ENCODE peak calls at places on chromosomes 1 and 21, in seven cellular contexts. Y, H, I, T, A, F and G are unnamed samples.

GRCh38 chr1:231357831-231358354 is 19.8 kb downstream of the SPRTN start:
- DNase-seq in T (no peak), I (peak), F (peak), A (no peak), Y (peak), H (peak), G (peak)

GRCh38 chr21:46182548-46183336 is 1.5 kb downstream of the SPATC1L start:
- DNase-seq in A (no peak), F (no peak), I (no peak), H (no peak), Y (no peak), T (no peak), G (no peak)

GRCh38 chr1:149844096-149844495 is 55.3 kb upstream of the BOLA1 start:
- DNase-seq in F (no peak), Y (no peak), T (no peak), H (peak), I (no peak), A (no peak), G (no peak)

GRCh38 chr1:213256438-213257087 is 205.5 kb downstream of the RPS6KC1 start:
- DNase-seq in A (no peak), H (peak), F (no peak), Y (no peak), T (no peak), I (no peak), G (no peak)

GRCh38 chr1:77953907-77954306 is 25.0 kb downstream of the FUBP1 start:
- DNase-seq in I (no peak), F (no peak), H (no peak), Y (no peak), A (no peak), T (no peak), G (no peak)

GRCh38 chr21:29025328-29025713 is 853 bp downstream of the USP16 start:
- DNase-seq in T (no peak), H (no peak), A (no peak), Y (no peak), F (no peak), I (no peak), G (no peak)

GRCh38 chr1:77796695-77797405 is 17.4 kb downstream of the MIGA1 start:
- DNase-seq in I (no peak), A (no peak), F (no peak), Y (no peak), T (no peak), H (no peak), G (no peak)

GRCh38 chr1:48246727-48247126 is 24.2 kb downstream of the SLC5A9 start:
- DNase-seq in A (peak), Y (no peak), H (no peak), T (peak), F (no peak), I (peak), G (peak)

GRCh38 chr1:168121314-168122029 is 15.3 kb downstream of the GPR161 start:
- DNase-seq in T (peak), I (peak), Y (peak), A (peak), F (no peak), H (no peak), G (no peak)

GRCh38 chr1:112322983-112323678 is 72.9 kb upstream of the CTTNBP2NL start:
- DNase-seq in F (no peak), T (no peak), A (no peak), Y (no peak), H (no peak), I (no peak), G (no peak)

GRCh38 chr1:50666849-50667248 is 243.6 kb upstream of the DMRTA2 start:
- DNase-seq in T (no peak), I (no peak), F (no peak), Y (no peak), H (no peak), A (no peak), G (no peak)

GRCh38 chr1:94591791-94592565 is 50.4 kb upstream of the F3 start:
- DNase-seq in Y (no peak), F (no peak), H (no peak), T (no peak), I (no peak), A (no peak), G (no peak)

GRCh38 chr1:109804660-109805059 is 40.9 kb upstream of the EPS8L3 start:
- DNase-seq in H (no peak), A (peak), F (no peak), T (no peak), Y (no peak), I (no peak), G (no peak)

GRCh38 chr1:205715628-205716027 is 34.4 kb downstream of the NUCKS1 start:
- DNase-seq in T (no peak), A (no peak), H (no peak), Y (no peak), I (no peak), F (no peak), G (no peak)

GRCh38 chr1:97930472-97930871 is 9.6 kb upstream of the DPYD start:
- DNase-seq in F (no peak), I (no peak), H (no peak), T (no peak), A (no peak), Y (no peak), G (peak)

GRCh38 chr1:234975122-234975940 is 153.3 kb downstream of the TOMM20 start:
- DNase-seq in T (no peak), Y (peak), A (peak), I (no peak), H (peak), F (no peak), G (no peak)

GRCh38 chr1:6688757-6689156 is 12.9 kb downstream of the DNAJC11 start:
- DNase-seq in A (no peak), I (no peak), F (no peak), T (no peak), H (peak), Y (no peak), G (no peak)

GRCh38 chr21:33198346-33199135 is 31.2 kb upstream of the IFNAR2 start:
- DNase-seq in Y (no peak), H (no peak), I (peak), F (peak), T (peak), A (no peak), G (no peak)

GRCh38 chr1:109466440-109467300 is at the start of gene SYPL2:
- DNase-seq in T (peak), I (peak), H (no peak), A (peak), F (peak), Y (no peak), G (peak)

GRCh38 chr1:225451340-225451739 is 23.5 kb upstream of the LBR start:
- DNase-seq in H (no peak), F (no peak), I (peak), T (no peak), Y (no peak), A (peak), G (no peak)
- TF ChIP-seq CTCF in H (no peak), F (no peak), I (no peak), T (no peak), Y (no peak), A (no peak), G (no peak)

GRCh38 chr1:14782741-14783591 is 184.5 kb downstream of the KAZN start:
- DNase-seq in F (no peak), I (no peak), T (no peak), Y (no peak), H (no peak), A (no peak), G (no peak)
- TF ChIP-seq CTCF in F (no peak), I (no peak), T (no peak), Y (peak), H (no peak), A (no peak), G (no peak)

GRCh38 chr1:9004731-9005708 is 21.2 kb downstream of the SLC2A7 start:
- DNase-seq in F (peak), H (peak), I (peak), T (peak), Y (peak), A (peak), G (peak)
- TF ChIP-seq CTCF in F (peak), H (peak), I (peak), T (peak), Y (peak), A (peak), G (peak)

GRCh38 chr1:74579425-74579824 is 67.0 kb upstream of the LRRC53 start:
- DNase-seq in A (no peak), I (no peak), T (no peak), H (peak), Y (no peak), F (no peak), G (no peak)

GRCh38 chr1:74587888-74588287 is 75.5 kb upstream of the LRRC53 start:
- DNase-seq in A (no peak), Y (no peak), I (no peak), H (no peak), F (no peak), T (no peak), G (no peak)

GRCh38 chr1:74584185-74584584 is 71.8 kb upstream of the LRRC53 start:
- DNase-seq in T (no peak), F (no peak), H (no peak), Y (no peak), A (no peak), I (no peak), G (no peak)

GRCh38 chr1:74586253-74586897 is 74.0 kb upstream of the LRRC53 start:
- DNase-seq in F (no peak), A (no peak), H (no peak), I (no peak), T (no peak), Y (no peak), G (no peak)

DNA sequence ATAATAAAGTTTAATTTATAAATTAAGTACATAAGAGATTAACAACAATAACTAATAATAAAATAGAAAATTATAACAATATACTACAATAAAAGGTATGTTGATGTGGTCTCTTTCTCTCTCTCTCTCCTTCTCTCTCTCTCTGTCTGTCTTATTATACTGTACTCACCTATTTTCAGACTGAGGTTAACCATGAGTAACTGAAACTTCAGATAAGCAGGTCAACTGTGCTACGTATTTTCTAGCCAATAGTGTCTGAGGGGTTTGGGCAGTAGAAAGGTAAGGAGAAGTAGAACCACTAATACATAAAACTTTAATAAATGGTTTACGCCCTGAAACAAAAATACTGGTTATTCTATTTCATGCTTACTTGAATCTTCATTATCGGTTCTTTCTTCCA is 71.0 kb upstream of the LRRC53 start:
- DNase-seq in I (no peak), H (peak), T (no peak), A (no peak), Y (no peak), F (no peak), G (no peak)
- TF ChIP-seq CTCF in I (no peak), H (no peak), T (no peak), A (no peak), Y (no peak), F (no peak), G (no peak)

DNA sequence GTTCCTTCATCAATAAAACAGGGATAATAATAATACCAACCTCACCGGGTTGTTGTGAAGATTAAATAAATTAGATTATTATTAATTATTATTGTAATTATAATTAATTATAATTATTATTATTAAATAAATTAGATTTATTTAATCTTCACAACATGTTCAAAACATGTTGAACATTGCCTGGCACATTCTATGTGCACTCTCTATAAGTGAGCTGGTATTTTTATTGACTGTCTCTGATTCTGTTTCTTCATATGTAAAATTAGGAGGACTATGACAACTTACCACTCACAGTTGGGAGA is 834 bp upstream of the C8B start:
- DNase-seq in Y (no peak), T (no peak), F (no peak), I (no peak), A (no peak), H (no peak), G (no peak)
- TF ChIP-seq CTCF in Y (no peak), T (no peak), F (no peak), I (no peak), A (no peak), H (no peak), G (no peak)

GRCh38 chr1:33092438-33092837 is 11.5 kb downstream of the AZIN2 start:
- DNase-seq in I (no peak), A (no peak), T (no peak), Y (no peak), H (no peak), F (no peak), G (no peak)

GRCh38 chr1:33096358-33097005 is 15.5 kb downstream of the AZIN2 start:
- DNase-seq in H (no peak), I (no peak), Y (no peak), T (no peak), F (no peak), A (no peak), G (no peak)

GRCh38 chr1:33094486-33094885 is 13.5 kb downstream of the AZIN2 start:
- DNase-seq in I (no peak), H (no peak), Y (no peak), F (no peak), A (no peak), T (no peak), G (no peak)

GRCh38 chr1:33094971-33095604 is 14.1 kb downstream of the AZIN2 start:
- DNase-seq in I (peak), F (no peak), A (no peak), Y (peak), T (peak), H (peak), G (peak)

GRCh38 chr1:33093004-33093403 is 12.1 kb downstream of the AZIN2 start:
- DNase-seq in T (no peak), I (no peak), A (no peak), H (no peak), F (no peak), Y (no peak), G (no peak)
- TF ChIP-seq CTCF in T (no peak), I (no peak), A (no peak), H (no peak), F (no peak), Y (no peak), G (no peak)

DNA sequence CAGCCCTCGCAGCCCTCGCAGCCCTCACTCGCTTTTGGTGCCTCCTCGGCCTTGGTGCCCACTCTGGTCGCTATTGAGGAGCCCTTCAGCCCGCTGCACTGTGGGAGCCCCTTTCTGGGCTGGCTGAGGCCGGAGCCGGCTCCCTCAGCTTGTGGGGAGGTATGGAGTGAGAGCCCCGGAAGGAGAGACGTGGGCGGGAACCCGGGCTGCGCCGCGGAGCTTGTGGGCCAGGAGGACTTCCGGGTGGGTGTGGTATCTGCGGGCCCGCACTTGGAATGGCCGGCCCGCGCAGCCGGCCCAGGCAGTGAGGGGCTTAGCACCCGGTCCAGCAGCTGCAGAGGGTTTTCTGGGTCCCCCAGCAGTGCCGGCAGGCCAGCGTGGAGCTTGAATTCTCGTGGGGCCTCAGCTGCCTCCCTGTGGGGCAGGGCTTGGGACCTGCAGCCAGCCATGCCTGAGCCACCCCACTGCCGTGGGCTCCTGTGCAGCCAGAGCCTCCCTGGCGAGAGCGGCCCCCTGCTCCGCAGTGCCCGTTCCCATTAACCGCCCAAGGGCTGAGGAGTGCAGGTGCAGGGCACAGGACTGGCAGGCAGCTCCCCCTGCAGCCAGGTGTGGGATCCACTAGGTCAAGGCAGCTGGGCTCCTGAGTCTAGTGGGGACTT is 9.9 kb upstream of the CFHR2 start:
- DNase-seq in A (no peak), H (no peak), F (no peak), I (no peak), T (no peak), Y (no peak), G (no peak)
- TF ChIP-seq CTCF in A (no peak), H (no peak), F (no peak), I (no peak), T (no peak), Y (no peak), G (no peak)

GRCh38 chr1:1014896-1015681 is 1.8 kb downstream of the ISG15 start:
- DNase-seq in H (peak), F (no peak), T (no peak), A (no peak), Y (no peak), I (peak), G (peak)
- TF ChIP-seq CTCF in H (peak), F (no peak), T (peak), A (peak), Y (peak), I (no peak), G (peak)

GRCh38 chr1:30525980-30526651 is 197.3 kb downstream of the MATN1 start:
- DNase-seq in I (no peak), H (no peak), A (peak), T (peak), Y (peak), F (peak), G (peak)
- TF ChIP-seq CTCF in I (no peak), H (no peak), A (no peak), T (no peak), Y (no peak), F (peak), G (no peak)

GRCh38 chr1:27135920-27136551 is 18.9 kb downstream of the SLC9A1 start:
- DNase-seq in T (no peak), I (no peak), A (no peak), H (peak), F (no peak), Y (no peak), G (no peak)
- TF ChIP-seq CTCF in T (no peak), I (no peak), A (no peak), H (no peak), F (no peak), Y (no peak), G (peak)